ENCODE peak calls at places on chromosomes 2 and 18, in ten cellular contexts. One of them, this sample, is unnamed.

GRCh38 chr2:96895032-96895708 is 25.3 kb upstream of the SEMA4C start:
- DNase-seq in psoas muscle: no peak
- DNase-seq in uterus: no peak
- DNase-seq in pancreas: no peak
- DNase-seq in breast epithelium: no peak
- DNase-seq in lower lobe of right lung: no peak
- DNase-seq in body of pancreas: no peak
- DNase-seq in IMR-90: no peak
- DNase-seq in ascending aorta: no peak
- DNase-seq in heart right ventricle: no peak
- DNase-seq in this sample: no peak

GRCh38 chr2:112768432-112768831 is 4.0 kb upstream of the CKAP2L start:
- DNase-seq in psoas muscle: no peak
- DNase-seq in uterus: no peak
- DNase-seq in pancreas: no peak
- DNase-seq in breast epithelium: no peak
- DNase-seq in lower lobe of right lung: no peak
- DNase-seq in body of pancreas: no peak
- DNase-seq in IMR-90: peak; percentile 24
- DNase-seq in ascending aorta: no peak
- DNase-seq in heart right ventricle: no peak
- DNase-seq in this sample: no peak

GRCh38 chr18:35076126-35076525 is 34.9 kb downstream of the MAPRE2 start:
- DNase-seq in psoas muscle: no peak
- DNase-seq in uterus: no peak
- DNase-seq in pancreas: no peak
- DNase-seq in breast epithelium: no peak
- DNase-seq in lower lobe of right lung: no peak
- DNase-seq in body of pancreas: no peak
- DNase-seq in IMR-90: no peak
- DNase-seq in ascending aorta: no peak
- DNase-seq in heart right ventricle: no peak
- DNase-seq in this sample: no peak

GRCh38 chr2:153622285-153622684 is 143.7 kb upstream of the RPRM start:
- DNase-seq in psoas muscle: no peak
- DNase-seq in uterus: no peak
- DNase-seq in pancreas: no peak
- DNase-seq in breast epithelium: no peak
- DNase-seq in lower lobe of right lung: no peak
- DNase-seq in body of pancreas: no peak
- DNase-seq in IMR-90: no peak
- DNase-seq in ascending aorta: no peak
- DNase-seq in heart right ventricle: no peak
- DNase-seq in this sample: no peak

GRCh38 chr2:176461098-176461497 is 191.9 kb downstream of the MTX2 start:
- DNase-seq in psoas muscle: no peak
- DNase-seq in uterus: no peak
- DNase-seq in pancreas: no peak
- DNase-seq in breast epithelium: no peak
- DNase-seq in lower lobe of right lung: no peak
- DNase-seq in body of pancreas: no peak
- DNase-seq in IMR-90: peak; percentile 21
- DNase-seq in ascending aorta: no peak
- DNase-seq in heart right ventricle: no peak
- DNase-seq in this sample: no peak

GRCh38 chr18:7158201-7158600 is 40.6 kb upstream of the LAMA1 start:
- DNase-seq in psoas muscle: no peak
- DNase-seq in uterus: no peak
- DNase-seq in pancreas: no peak
- DNase-seq in breast epithelium: no peak
- DNase-seq in lower lobe of right lung: no peak
- DNase-seq in body of pancreas: no peak
- DNase-seq in IMR-90: peak; percentile 79
- DNase-seq in ascending aorta: no peak
- DNase-seq in heart right ventricle: no peak
- DNase-seq in this sample: peak; percentile 65

GRCh38 chr2:200435379-200435778 is 74.5 kb downstream of the KCTD18 start:
- DNase-seq in psoas muscle: no peak
- DNase-seq in uterus: no peak
- DNase-seq in pancreas: no peak
- DNase-seq in breast epithelium: no peak
- DNase-seq in lower lobe of right lung: no peak
- DNase-seq in body of pancreas: no peak
- DNase-seq in IMR-90: peak; percentile 72
- DNase-seq in ascending aorta: no peak
- DNase-seq in heart right ventricle: no peak
- DNase-seq in this sample: no peak

GRCh38 chr2:36478332-36478738 is 119.6 kb downstream of the FEZ2 start:
- DNase-seq in psoas muscle: peak; percentile 47
- DNase-seq in uterus: no peak
- DNase-seq in pancreas: no peak
- DNase-seq in breast epithelium: no peak
- DNase-seq in lower lobe of right lung: no peak
- DNase-seq in body of pancreas: peak; percentile 16
- DNase-seq in IMR-90: peak; percentile 96
- DNase-seq in ascending aorta: peak; percentile 82
- DNase-seq in heart right ventricle: no peak
- DNase-seq in this sample: no peak

GRCh38 chr18:28124239-28125029 is 52.5 kb downstream of the CDH2 start:
- DNase-seq in psoas muscle: no peak
- DNase-seq in uterus: no peak
- DNase-seq in pancreas: no peak
- DNase-seq in breast epithelium: no peak
- DNase-seq in lower lobe of right lung: no peak
- DNase-seq in body of pancreas: no peak
- DNase-seq in IMR-90: no peak
- DNase-seq in ascending aorta: no peak
- DNase-seq in heart right ventricle: no peak
- DNase-seq in this sample: no peak

GRCh38 chr18:28125051-28125450 is 51.9 kb downstream of the CDH2 start:
- DNase-seq in psoas muscle: no peak
- DNase-seq in uterus: no peak
- DNase-seq in pancreas: no peak
- DNase-seq in breast epithelium: no peak
- DNase-seq in lower lobe of right lung: no peak
- DNase-seq in body of pancreas: no peak
- DNase-seq in IMR-90: no peak
- DNase-seq in ascending aorta: no peak
- DNase-seq in heart right ventricle: no peak
- DNase-seq in this sample: no peak

GRCh38 chr18:28126768-28127167 is 50.2 kb downstream of the CDH2 start:
- DNase-seq in psoas muscle: no peak
- DNase-seq in uterus: no peak
- DNase-seq in pancreas: no peak
- DNase-seq in breast epithelium: no peak
- DNase-seq in lower lobe of right lung: no peak
- DNase-seq in body of pancreas: no peak
- DNase-seq in IMR-90: no peak
- DNase-seq in ascending aorta: no peak
- DNase-seq in heart right ventricle: no peak
- DNase-seq in this sample: no peak

GRCh38 chr18:28120811-28121210 is 56.1 kb downstream of the CDH2 start:
- DNase-seq in psoas muscle: no peak
- DNase-seq in uterus: no peak
- DNase-seq in pancreas: no peak
- DNase-seq in breast epithelium: no peak
- DNase-seq in lower lobe of right lung: no peak
- DNase-seq in body of pancreas: no peak
- DNase-seq in IMR-90: no peak
- DNase-seq in ascending aorta: no peak
- DNase-seq in heart right ventricle: no peak
- DNase-seq in this sample: no peak

DNA sequence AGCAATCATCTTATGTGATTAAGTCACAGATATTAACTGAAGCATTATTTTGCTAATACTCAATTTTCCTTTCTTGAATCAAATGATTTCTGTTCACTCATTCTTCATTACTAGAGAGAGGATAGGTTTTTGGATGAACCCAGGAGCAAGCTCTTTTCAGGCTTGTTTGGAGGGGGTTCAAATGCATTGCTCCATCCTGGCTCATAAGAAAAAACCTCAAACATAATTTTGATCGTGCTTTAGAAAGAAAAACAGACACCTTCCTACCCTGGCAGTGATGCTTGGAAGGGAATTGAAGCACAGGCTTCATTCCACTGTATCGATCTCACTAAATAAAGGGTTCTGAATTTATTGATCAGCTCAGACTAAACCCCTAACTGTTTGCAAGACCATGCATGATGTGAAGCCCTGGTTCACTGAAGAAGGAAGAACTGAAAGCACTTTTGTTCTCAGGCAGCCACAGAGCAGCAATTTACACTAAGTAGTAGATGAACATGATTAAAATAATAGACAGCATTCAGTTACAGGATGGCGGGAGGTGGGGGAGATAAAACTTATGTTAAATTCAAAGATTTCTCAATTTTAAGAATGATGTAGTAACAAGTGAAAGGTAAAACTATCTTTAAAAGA is 53.4 kb downstream of the CDH2 start:
- DNase-seq in psoas muscle: no peak
- DNase-seq in uterus: no peak
- DNase-seq in pancreas: no peak
- DNase-seq in breast epithelium: no peak
- DNase-seq in lower lobe of right lung: no peak
- DNase-seq in body of pancreas: no peak
- DNase-seq in IMR-90: no peak
- DNase-seq in ascending aorta: no peak
- DNase-seq in heart right ventricle: no peak
- DNase-seq in this sample: no peak
- H3K4me3 ChIP-seq in psoas muscle: no peak overlapping the region
- H3K4me3 ChIP-seq in uterus: no peak overlapping the region
- H3K4me3 ChIP-seq in pancreas: no peak overlapping the region
- H3K4me3 ChIP-seq in breast epithelium: no peak overlapping the region
- H3K4me3 ChIP-seq in lower lobe of right lung: no peak overlapping the region
- H3K4me3 ChIP-seq in body of pancreas: no peak overlapping the region
- H3K4me3 ChIP-seq in IMR-90: peak overlapping the region; percentile 41
- H3K4me3 ChIP-seq in ascending aorta: no peak overlapping the region
- H3K4me3 ChIP-seq in heart right ventricle: no peak overlapping the region
- H3K4me3 ChIP-seq in this sample: no peak overlapping the region

DNA sequence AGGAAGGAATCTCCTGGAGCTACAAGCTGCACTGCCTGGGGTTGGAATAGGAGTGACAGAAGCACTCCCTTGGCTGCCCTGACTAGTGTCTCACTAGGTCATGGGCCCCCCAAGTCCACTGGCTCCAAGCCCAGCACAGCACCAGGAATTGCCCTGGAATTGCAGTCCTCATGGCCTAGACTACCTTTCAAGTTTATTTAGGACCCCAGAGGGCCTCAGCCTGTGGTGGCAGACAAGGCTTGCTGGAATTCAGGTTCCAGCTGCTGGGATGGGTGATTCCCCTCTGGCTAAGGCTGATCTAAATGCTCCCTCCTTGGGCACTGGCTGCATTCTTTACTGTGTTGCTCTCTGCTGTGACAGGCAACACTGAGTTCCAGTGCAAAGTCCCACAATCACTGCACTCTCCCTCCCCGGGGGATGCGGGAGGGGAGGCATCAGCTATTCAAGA is 14.0 kb downstream of the STRADB start:
- DNase-seq in psoas muscle: no peak
- DNase-seq in uterus: no peak
- DNase-seq in pancreas: no peak
- DNase-seq in breast epithelium: no peak
- DNase-seq in lower lobe of right lung: no peak
- DNase-seq in body of pancreas: no peak
- DNase-seq in IMR-90: peak; percentile 20
- DNase-seq in ascending aorta: no peak
- DNase-seq in heart right ventricle: no peak
- DNase-seq in this sample: no peak
- H3K27ac ChIP-seq in psoas muscle: peak overlapping the region; percentile 63
- H3K27ac ChIP-seq in uterus: peak overlapping the region; percentile 67
- H3K27ac ChIP-seq in pancreas: no peak overlapping the region
- H3K27ac ChIP-seq in breast epithelium: peak overlapping the region; percentile 30
- H3K27ac ChIP-seq in lower lobe of right lung: peak overlapping the region; percentile 10
- H3K27ac ChIP-seq in body of pancreas: peak overlapping the region; percentile 40
- H3K27ac ChIP-seq in IMR-90: peak overlapping the region; percentile 68
- H3K27ac ChIP-seq in ascending aorta: peak overlapping the region; percentile 4
- H3K27ac ChIP-seq in heart right ventricle: peak overlapping the region; percentile 61
- H3K27ac ChIP-seq in this sample: peak overlapping the region; percentile 78

GRCh38 chr2:73776869-73777519 is 2.9 kb downstream of the DUSP11 start:
- DNase-seq in psoas muscle: no peak
- DNase-seq in uterus: no peak
- DNase-seq in pancreas: no peak
- DNase-seq in breast epithelium: no peak
- DNase-seq in lower lobe of right lung: no peak
- DNase-seq in body of pancreas: no peak
- DNase-seq in IMR-90: peak; percentile 70
- DNase-seq in ascending aorta: no peak
- DNase-seq in heart right ventricle: no peak
- DNase-seq in this sample: no peak

GRCh38 chr2:73776381-73776780 is 3.5 kb downstream of the DUSP11 start:
- DNase-seq in psoas muscle: no peak
- DNase-seq in uterus: no peak
- DNase-seq in pancreas: no peak
- DNase-seq in breast epithelium: no peak
- DNase-seq in lower lobe of right lung: no peak
- DNase-seq in body of pancreas: no peak
- DNase-seq in IMR-90: no peak
- DNase-seq in ascending aorta: no peak
- DNase-seq in heart right ventricle: no peak
- DNase-seq in this sample: no peak

GRCh38 chr2:73779472-73780241 is at the start of gene DUSP11:
- DNase-seq in psoas muscle: peak; percentile 97
- DNase-seq in uterus: peak; percentile 96
- DNase-seq in pancreas: peak; percentile 89
- DNase-seq in breast epithelium: peak; percentile 93
- DNase-seq in lower lobe of right lung: peak; percentile 97
- DNase-seq in body of pancreas: peak; percentile 95
- DNase-seq in IMR-90: peak; percentile 92
- DNase-seq in ascending aorta: peak; percentile 99
- DNase-seq in heart right ventricle: peak; percentile 96
- DNase-seq in this sample: peak; percentile 94

GRCh38 chr2:73780242-73780582 is 309 bp upstream of the DUSP11 start:
- DNase-seq in psoas muscle: no peak
- DNase-seq in uterus: no peak
- DNase-seq in pancreas: no peak
- DNase-seq in breast epithelium: no peak
- DNase-seq in lower lobe of right lung: no peak
- DNase-seq in body of pancreas: no peak
- DNase-seq in IMR-90: no peak
- DNase-seq in ascending aorta: no peak
- DNase-seq in heart right ventricle: no peak
- DNase-seq in this sample: no peak
- TF ChIP-seq CTCF in psoas muscle: no peak
- TF ChIP-seq CTCF in uterus: no peak
- TF ChIP-seq CTCF in pancreas: no peak
- TF ChIP-seq CTCF in breast epithelium: no peak
- TF ChIP-seq CTCF in lower lobe of right lung: no peak
- TF ChIP-seq CTCF in body of pancreas: no peak
- TF ChIP-seq CTCF in IMR-90: no peak
- TF ChIP-seq CTCF in ascending aorta: no peak
- TF ChIP-seq CTCF in heart right ventricle: peak; percentile 24
- TF ChIP-seq CTCF in this sample: peak; percentile 10

DNA sequence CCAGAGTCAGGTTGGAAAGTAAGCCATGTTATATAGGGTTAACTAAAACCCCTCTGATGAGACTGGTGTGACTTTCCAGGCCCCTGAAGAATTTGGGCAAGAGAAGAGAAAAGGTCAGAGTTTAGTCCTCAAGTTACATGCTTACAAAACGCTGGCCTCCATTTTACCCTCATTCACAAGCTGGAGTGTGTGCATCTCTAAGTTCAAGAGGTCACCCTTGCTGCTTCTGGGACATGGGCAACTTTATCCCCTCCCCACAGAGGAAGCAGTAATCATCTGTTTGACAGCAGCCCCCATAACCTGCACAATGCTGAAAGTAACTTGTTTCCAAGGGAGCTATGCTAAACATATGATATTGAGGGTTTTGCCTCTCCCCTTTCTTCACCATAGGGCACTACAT is 85.2 kb upstream of the CCDC195 start:
- DNase-seq in psoas muscle: no peak
- DNase-seq in uterus: no peak
- DNase-seq in pancreas: no peak
- DNase-seq in breast epithelium: no peak
- DNase-seq in lower lobe of right lung: no peak
- DNase-seq in body of pancreas: no peak
- DNase-seq in IMR-90: no peak
- DNase-seq in ascending aorta: no peak
- DNase-seq in heart right ventricle: no peak
- DNase-seq in this sample: no peak
- H3K4me3 ChIP-seq in psoas muscle: no peak overlapping the region
- H3K4me3 ChIP-seq in uterus: no peak overlapping the region
- H3K4me3 ChIP-seq in pancreas: no peak overlapping the region
- H3K4me3 ChIP-seq in breast epithelium: no peak overlapping the region
- H3K4me3 ChIP-seq in lower lobe of right lung: no peak overlapping the region
- H3K4me3 ChIP-seq in body of pancreas: no peak overlapping the region
- H3K4me3 ChIP-seq in IMR-90: no peak overlapping the region
- H3K4me3 ChIP-seq in ascending aorta: no peak overlapping the region
- H3K4me3 ChIP-seq in heart right ventricle: no peak overlapping the region
- H3K4me3 ChIP-seq in this sample: no peak overlapping the region